ENCODE peak calls at places on chromosomes 3 and 15, in four cellular contexts. Y, B, I and U are unnamed samples.

GRCh38 chr15:72285927-72286516 is 13.7 kb upstream of the PARP6 start:
- DNase-seq in Y (no peak), B (no peak), I (peak), U (peak)

GRCh38 chr15:43441316-43441715 is 51.6 kb downstream of the TP53BP1 start:
- DNase-seq in Y (no peak), B (no peak), I (no peak), U (no peak)

GRCh38 chr3:48301814-48302194 is 31.7 kb downstream of the SPINK8 start:
- DNase-seq in Y (no peak), B (peak), I (no peak), U (no peak)

GRCh38 chr3:115792206-115792955 is 169.1 kb downstream of the GAP43 start:
- DNase-seq in Y (no peak), B (no peak), I (peak), U (no peak)

GRCh38 chr3:33989229-33989628 is 190.8 kb downstream of the PDCD6IP start:
- DNase-seq in Y (no peak), B (no peak), I (no peak), U (no peak)

GRCh38 chr15:32641517-32642059 is at the start of gene SCG5:
- DNase-seq in Y (peak), B (no peak), I (peak), U (no peak)

GRCh38 chr15:83446904-83447708 is at the start of gene SH3GL3:
- DNase-seq in Y (no peak), B (no peak), I (peak), U (peak)

GRCh38 chr15:87733005-87733404 is 523.5 kb downstream of the NTRK3 start:
- DNase-seq in Y (no peak), B (no peak), I (no peak), U (no peak)

GRCh38 chr3:171459130-171459941 is 869 bp downstream of the TNIK start:
- DNase-seq in Y (peak), B (no peak), I (peak), U (peak)

GRCh38 chr15:76945494-76945893 is 13.9 kb downstream of the RCN2 start:
- DNase-seq in Y (no peak), B (no peak), I (no peak), U (no peak)

GRCh38 chr3:89380006-89380405 is 272.6 kb downstream of the EPHA3 start:
- DNase-seq in Y (no peak), B (no peak), I (no peak), U (no peak)

GRCh38 chr3:79517766-79518413 is 249.9 kb downstream of the ROBO1 start:
- DNase-seq in Y (no peak), B (no peak), I (no peak), U (no peak)